ENCODE peak calls at places on chromosomes 13 and 19, in five cellular contexts. X is upper lobe of right lung, P is gastrocnemius medialis, V is BE2C, Y is hepatocyte. R is an unnamed sample. For H3K4me1, the result is how much of the 10 kb centered on the place peaks cover.

GRCh38 chr19:1474011-1474764 is 4.8 kb downstream of the C19orf25 start:
- DNase-seq in X (no peak), P (no peak), V (no peak), Y (no peak), R (no peak)

GRCh38 chr19:10380311-10381102 is at the start of gene TYK2:
- DNase-seq in X (peak), P (peak), V (peak), Y (peak), R (peak)

GRCh38 chr19:13016628-13017305 is 21.5 kb downstream of the NFIX start:
- DNase-seq in X (no peak), P (no peak), V (no peak), Y (no peak), R (no peak)

GRCh38 chr19:49408816-49409440 is 14.3 kb downstream of the PTH2 start:
- DNase-seq in X (no peak), P (no peak), V (no peak), Y (no peak), R (no peak)

GRCh38 chr13:83221813-83222241 is 660.4 kb downstream of the SLITRK1 start:
- DNase-seq in X (no peak), P (no peak), V (no peak), Y (no peak), R (no peak)

GRCh38 chr19:33751386-33751770 is 45.3 kb upstream of the KCTD15 start:
- DNase-seq in X (no peak), P (no peak), V (no peak), Y (no peak), R (no peak)

GRCh38 chr13:40640845-40641458 is 25.5 kb downstream of the FOXO1 start:
- DNase-seq in X (no peak), P (no peak), V (no peak), Y (no peak), R (no peak)

GRCh38 chr13:92843549-92843948 is 383.1 kb upstream of the GPC6 start:
- DNase-seq in X (no peak), P (no peak), V (no peak), Y (peak), R (no peak)

GRCh38 chr19:24046550-24046949 is 40.4 kb upstream of the ZNF254 start:
- DNase-seq in X (no peak), P (no peak), V (no peak), Y (no peak), R (no peak)

GRCh38 chr13:49838989-49839388 is 46.5 kb upstream of the KPNA3 start:
- DNase-seq in X (no peak), P (no peak), V (no peak), Y (peak), R (no peak)

GRCh38 chr19:42284641-42285341 is 15.7 kb downstream of the CIC start:
- DNase-seq in X (no peak), P (no peak), V (peak), Y (peak), R (no peak)

GRCh38 chr13:74767031-74767430 is 632.8 kb upstream of the KLF12 start:
- DNase-seq in X (no peak), P (no peak), V (no peak), Y (no peak), R (no peak)

GRCh38 chr19:18388328-18389094 is 2.6 kb downstream of the GDF15 start:
- DNase-seq in X (peak), P (peak), V (peak), Y (peak), R (peak)

GRCh38 chr19:49976496-49976895 is 15.5 kb upstream of the SIGLEC11 start:
- DNase-seq in X (no peak), P (no peak), V (no peak), Y (no peak), R (peak)

GRCh38 chr13:110518571-110518970 is 43.0 kb downstream of the RAB20 start:
- DNase-seq in X (no peak), P (no peak), V (no peak), Y (no peak), R (no peak)

GRCh38 chr19:3606174-3606689 is 443 bp downstream of the TBXA2R start:
- DNase-seq in X (peak), P (no peak), V (no peak), Y (no peak), R (no peak)

GRCh38 chr19:41998246-41999020 is 4.4 kb upstream of the ATP1A3 start:
- DNase-seq in X (no peak), P (no peak), V (peak), Y (peak), R (no peak)

GRCh38 chr13:71374471-71375041 is 492.4 kb downstream of the DACH1 start:
- DNase-seq in X (no peak), P (no peak), V (peak), Y (no peak), R (no peak)

GRCh38 chr13:38687246-38688229 is 661 bp downstream of the FREM2 start:
- DNase-seq in X (peak), P (no peak), V (no peak), Y (peak), R (no peak)

GRCh38 chr13:20395061-20395916 is 130.4 kb downstream of the CRYL1 start:
- DNase-seq in X (no peak), P (no peak), V (no peak), Y (no peak), R (no peak)

GRCh38 chr13:48783181-48783630 is 129.5 kb downstream of the CYSLTR2 start:
- DNase-seq in X (peak), P (peak), V (peak), Y (peak), R (peak)

GRCh38 chr19:34120846-34121639 is 51.3 kb upstream of the LSM14A start:
- DNase-seq in X (no peak), P (no peak), V (peak), Y (peak), R (no peak)

GRCh38 chr13:71808708-71809107 is 58.3 kb downstream of the DACH1 start:
- DNase-seq in X (no peak), P (no peak), V (no peak), Y (no peak), R (no peak)

GRCh38 chr19:40400521-40400920 is 10.5 kb upstream of the HIPK4 start:
- DNase-seq in X (no peak), P (no peak), V (no peak), Y (no peak), R (no peak)

GRCh38 chr13:25132984-25133383 is 37.0 kb downstream of the PABPC3 start:
- DNase-seq in X (no peak), P (no peak), V (no peak), Y (no peak), R (no peak)

GRCh38 chr13:32432856-32433255 is 4.9 kb upstream of the N4BP2L1 start:
- DNase-seq in X (no peak), P (no peak), V (no peak), Y (no peak), R (no peak)

GRCh38 chr19:50695251-50696064 is 24.1 kb downstream of the SHANK1 start:
- DNase-seq in X (no peak), P (no peak), V (peak), Y (peak), R (peak)

GRCh38 chr19:48271531-48272151 is 1.8 kb downstream of the ZNF114 start:
- DNase-seq in X (peak), P (no peak), V (peak), Y (peak), R (no peak)
- TF ChIP-seq CTCF in X (no peak), P (no peak), V (no peak), Y (no peak), R (no peak)

GRCh38 chr13:27245610-27246009 is 5.7 kb upstream of the RPL21 start:
- DNase-seq in X (no peak), P (no peak), V (no peak), Y (no peak), R (no peak)

GRCh38 chr13:27252467-27252866 is 1.1 kb downstream of the RPL21 start:
- DNase-seq in X (no peak), P (no peak), V (no peak), Y (no peak), R (no peak)

GRCh38 chr13:27251166-27252088 is at the start of gene RPL21:
- DNase-seq in X (peak), P (peak), V (peak), Y (peak), R (peak)

GRCh38 chr13:27250833-27251165 is 559 bp upstream of the RPL21 start:
- DNase-seq in X (no peak), P (no peak), V (no peak), Y (no peak), R (no peak)
- H3K4me1 ChIP-seq in X (under half), P (under half), V (under half), Y (under half), R (under half)

GRCh38 chr19:7737215-7737614 is 5.3 kb upstream of the CLEC4G start:
- DNase-seq in X (peak), P (no peak), V (no peak), Y (no peak), R (no peak)

GRCh38 chr19:7738023-7738422 is 6.1 kb upstream of the CLEC4G start:
- DNase-seq in X (peak), P (no peak), V (no peak), Y (no peak), R (no peak)

GRCh38 chr19:7739211-7739752 is 7.4 kb upstream of the CLEC4G start:
- DNase-seq in X (no peak), P (no peak), V (no peak), Y (no peak), R (no peak)

GRCh38 chr19:7742575-7742974 is 4.8 kb downstream of the CD209 start:
- DNase-seq in X (no peak), P (no peak), V (no peak), Y (no peak), R (no peak)

DNA sequence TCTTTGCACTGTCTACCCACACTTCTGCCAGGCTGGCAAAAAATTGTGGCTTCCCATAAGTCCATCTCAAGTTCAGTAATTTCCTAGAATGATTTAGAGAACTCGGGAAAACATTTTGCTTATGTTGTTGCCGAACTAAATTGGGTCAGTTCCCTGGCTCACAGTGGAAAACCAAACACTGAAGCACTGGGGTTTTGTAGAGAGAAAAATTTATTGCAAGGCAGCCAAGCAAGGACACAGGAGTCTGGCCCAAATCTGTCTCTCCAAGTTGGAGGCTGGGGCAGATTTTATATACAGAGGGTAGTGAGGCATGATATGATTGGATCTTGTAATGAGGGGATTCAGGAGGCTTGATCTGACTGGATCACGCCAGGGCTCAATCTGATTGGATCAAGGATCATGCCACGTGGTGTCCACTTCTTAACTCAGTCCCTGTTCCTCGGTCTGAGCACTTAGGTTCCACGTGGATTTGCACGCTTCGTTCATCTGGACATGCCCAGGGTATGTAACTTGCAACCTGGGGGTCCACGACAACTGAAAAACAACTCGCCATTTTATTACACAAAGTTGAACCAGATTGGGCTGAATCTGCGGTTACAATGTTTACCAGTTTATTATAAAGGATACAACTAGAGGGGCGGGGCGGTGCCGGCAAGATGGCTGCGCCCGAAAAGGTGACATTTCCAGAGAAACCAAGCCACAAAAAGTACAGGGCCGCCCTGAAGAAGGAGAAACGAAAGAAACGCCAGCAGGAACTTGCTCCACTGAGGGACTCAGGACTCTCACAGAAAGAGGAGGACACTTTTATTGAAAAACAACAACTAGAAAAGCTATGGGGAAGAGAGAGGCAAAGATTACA is 7.3 kb downstream of the CD209 start:
- DNase-seq in X (no peak), P (no peak), V (no peak), Y (no peak), R (no peak)
- TF ChIP-seq CTCF in X (no peak), P (no peak), V (no peak), Y (no peak), R (no peak)

GRCh38 chr19:46744005-46744691 is 1.7 kb upstream of the FKRP start:
- DNase-seq in X (no peak), P (no peak), V (no peak), Y (no peak), R (no peak)
- H3K4me1 ChIP-seq in X (under half), P (half or more), V (under half), Y (under half), R (half or more)